ENCODE peak calls at places on chromosome 21, in four cellular contexts. E is fibroblast of the conjunctiva; V is T-helper 2 cell; R is CD4-positive, CD25-positive, alpha-beta regulatory T cell. S is an unnamed sample.

GRCh38 chr21:38984982-38985422 is 179.3 kb downstream of the ETS2 start:
- DNase-seq in E (peak; percentile 89), R (peak; percentile 77), V (no peak), S (no peak)

GRCh38 chr21:41906770-41907169 is 27.6 kb upstream of the PRDM15 start:
- DNase-seq in E (no peak), V (no peak), R (no peak), S (no peak)

GRCh38 chr21:18529253-18529652 is 125.7 kb upstream of the TMPRSS15 start:
- DNase-seq in E (peak; percentile 95), R (no peak), V (no peak), S (no peak)

GRCh38 chr21:33945652-33946270 is 30.2 kb upstream of the ATP5PO start:
- DNase-seq in E (no peak), R (peak; percentile 65), V (no peak), S (no peak)

GRCh38 chr21:35942211-35943144 is 117.8 kb downstream of the SETD4 start:
- DNase-seq in V (no peak), E (no peak), R (no peak), S (no peak)

GRCh38 chr21:26674324-26674723 is 101.2 kb upstream of the CYYR1 start:
- DNase-seq in E (no peak), R (no peak), V (no peak), S (no peak)

GRCh38 chr21:17819878-17820232 is 699 bp upstream of the C21orf91 start:
- DNase-seq in R (no peak), E (no peak), V (no peak), S (no peak)

GRCh38 chr21:42670884-42671283 is 17.5 kb downstream of the PDE9A start:
- DNase-seq in E (no peak), R (no peak), V (no peak), S (no peak)

GRCh38 chr21:23217597-23217996 is 2219.4 kb downstream of the NCAM2 start:
- DNase-seq in E (no peak), R (no peak), V (no peak), S (no peak)

GRCh38 chr21:42332557-42332956 is 17.3 kb upstream of the TFF3 start:
- DNase-seq in R (no peak), E (no peak), V (no peak), S (no peak)

GRCh38 chr21:30600787-30601186 is at the start of gene KRTAP22-1:
- DNase-seq in V (no peak), E (no peak), R (no peak), S (no peak)

GRCh38 chr21:42075686-42076471 is 4.8 kb downstream of the UMODL1 start:
- DNase-seq in V (no peak), E (no peak), R (no peak), S (no peak)

GRCh38 chr21:21682172-21682571 is 684.0 kb downstream of the NCAM2 start:
- DNase-seq in V (no peak), E (no peak), R (no peak), S (no peak)

GRCh38 chr21:33433425-33434114 is 30.4 kb downstream of the IFNGR2 start:
- DNase-seq in R (no peak), E (no peak), V (no peak), S (no peak)